ENCODE peak calls at places on chromosomes 6 and 20, in nine cellular contexts. One of them, this sample, is unnamed.

GRCh38 chr6:161482517-161482903 is 208.6 kb upstream of the AGPAT4 start:
- DNase-seq in lower lobe of right lung: no peak
- DNase-seq in fibroblast of mammary gland: peak; percentile 34
- DNase-seq in HL-60: no peak
- DNase-seq in tibial artery: no peak
- DNase-seq in right lobe of liver: no peak
- DNase-seq in spleen: no peak
- DNase-seq in PC-3: no peak
- DNase-seq in stomach: no peak
- DNase-seq in this sample: no peak

GRCh38 chr6:146311079-146311478 is 232.6 kb upstream of the RAB32 start:
- DNase-seq in right lobe of liver: no peak
- DNase-seq in spleen: no peak
- DNase-seq in PC-3: no peak
- DNase-seq in HL-60: no peak
- DNase-seq in lower lobe of right lung: no peak
- DNase-seq in tibial artery: no peak
- DNase-seq in stomach: no peak
- DNase-seq in fibroblast of mammary gland: no peak
- DNase-seq in this sample: no peak

GRCh38 chr6:88910922-88911778 is 52.3 kb downstream of the RNGTT start:
- DNase-seq in tibial artery: no peak
- DNase-seq in lower lobe of right lung: no peak
- DNase-seq in HL-60: no peak
- DNase-seq in spleen: no peak
- DNase-seq in right lobe of liver: no peak
- DNase-seq in PC-3: no peak
- DNase-seq in stomach: no peak
- DNase-seq in fibroblast of mammary gland: no peak
- DNase-seq in this sample: no peak

GRCh38 chr6:32947552-32948465 is 5.1 kb downstream of the HLA-DMA start:
- DNase-seq in spleen: no peak
- DNase-seq in stomach: no peak
- DNase-seq in fibroblast of mammary gland: peak; percentile 40
- DNase-seq in tibial artery: no peak
- DNase-seq in right lobe of liver: no peak
- DNase-seq in HL-60: peak; percentile 72
- DNase-seq in lower lobe of right lung: no peak
- DNase-seq in PC-3: peak; percentile 75
- DNase-seq in this sample: no peak

GRCh38 chr6:31131595-31131994 is 7.3 kb downstream of the PSORS1C2 start:
- DNase-seq in lower lobe of right lung: no peak
- DNase-seq in PC-3: no peak
- DNase-seq in stomach: no peak
- DNase-seq in HL-60: no peak
- DNase-seq in fibroblast of mammary gland: no peak
- DNase-seq in spleen: no peak
- DNase-seq in tibial artery: no peak
- DNase-seq in right lobe of liver: no peak
- DNase-seq in this sample: no peak

GRCh38 chr20:48455606-48456360 is 372.0 kb downstream of the PREX1 start:
- DNase-seq in PC-3: no peak
- DNase-seq in tibial artery: peak; percentile 35
- DNase-seq in lower lobe of right lung: no peak
- DNase-seq in HL-60: no peak
- DNase-seq in fibroblast of mammary gland: no peak
- DNase-seq in spleen: no peak
- DNase-seq in right lobe of liver: no peak
- DNase-seq in stomach: no peak
- DNase-seq in this sample: no peak

GRCh38 chr20:30610751-30611150 is 646.7 kb upstream of the DEFB115 start:
- DNase-seq in tibial artery: no peak
- DNase-seq in stomach: no peak
- DNase-seq in HL-60: no peak
- DNase-seq in spleen: no peak
- DNase-seq in right lobe of liver: no peak
- DNase-seq in PC-3: no peak
- DNase-seq in fibroblast of mammary gland: no peak
- DNase-seq in lower lobe of right lung: no peak
- DNase-seq in this sample: no peak

GRCh38 chr6:102759415-102759814 is 1365.9 kb downstream of the GRIK2 start:
- DNase-seq in lower lobe of right lung: no peak
- DNase-seq in HL-60: no peak
- DNase-seq in right lobe of liver: no peak
- DNase-seq in stomach: no peak
- DNase-seq in fibroblast of mammary gland: no peak
- DNase-seq in spleen: no peak
- DNase-seq in tibial artery: no peak
- DNase-seq in PC-3: no peak
- DNase-seq in this sample: no peak

GRCh38 chr6:71967436-71967835 is 81.1 kb downstream of the RIMS1 start:
- DNase-seq in stomach: no peak
- DNase-seq in lower lobe of right lung: no peak
- DNase-seq in fibroblast of mammary gland: peak; percentile 6
- DNase-seq in PC-3: no peak
- DNase-seq in HL-60: no peak
- DNase-seq in spleen: no peak
- DNase-seq in right lobe of liver: no peak
- DNase-seq in tibial artery: no peak
- DNase-seq in this sample: no peak

GRCh38 chr6:10404799-10405524 is 9.9 kb downstream of the TFAP2A start:
- DNase-seq in right lobe of liver: peak; percentile 18
- DNase-seq in tibial artery: no peak
- DNase-seq in fibroblast of mammary gland: no peak
- DNase-seq in lower lobe of right lung: no peak
- DNase-seq in spleen: no peak
- DNase-seq in HL-60: no peak
- DNase-seq in stomach: no peak
- DNase-seq in PC-3: peak; percentile 12
- DNase-seq in this sample: no peak

GRCh38 chr6:90179190-90180169 is 117.2 kb downstream of the BACH2 start:
- DNase-seq in fibroblast of mammary gland: peak; percentile 32
- DNase-seq in lower lobe of right lung: no peak
- DNase-seq in tibial artery: no peak
- DNase-seq in right lobe of liver: no peak
- DNase-seq in spleen: no peak
- DNase-seq in HL-60: no peak
- DNase-seq in stomach: no peak
- DNase-seq in PC-3: peak; percentile 35
- DNase-seq in this sample: no peak

GRCh38 chr6:152355166-152355565 is 282.0 kb downstream of the SYNE1 start:
- DNase-seq in PC-3: no peak
- DNase-seq in tibial artery: no peak
- DNase-seq in stomach: no peak
- DNase-seq in lower lobe of right lung: no peak
- DNase-seq in fibroblast of mammary gland: no peak
- DNase-seq in right lobe of liver: no peak
- DNase-seq in HL-60: no peak
- DNase-seq in spleen: no peak
- DNase-seq in this sample: no peak

GRCh38 chr20:47392721-47393073 is 36.2 kb upstream of the ZMYND8 start:
- DNase-seq in HL-60: no peak
- DNase-seq in lower lobe of right lung: no peak
- DNase-seq in tibial artery: no peak
- DNase-seq in right lobe of liver: no peak
- DNase-seq in spleen: no peak
- DNase-seq in stomach: no peak
- DNase-seq in fibroblast of mammary gland: peak; percentile 82
- DNase-seq in PC-3: peak; percentile 91
- DNase-seq in this sample: no peak

GRCh38 chr6:93242049-93242448 is 177.3 kb downstream of the EPHA7 start:
- DNase-seq in lower lobe of right lung: no peak
- DNase-seq in PC-3: no peak
- DNase-seq in spleen: no peak
- DNase-seq in fibroblast of mammary gland: no peak
- DNase-seq in right lobe of liver: no peak
- DNase-seq in stomach: no peak
- DNase-seq in tibial artery: no peak
- DNase-seq in HL-60: no peak
- DNase-seq in this sample: no peak

GRCh38 chr6:296151-297122 is 4.2 kb downstream of the DUSP22 start:
- DNase-seq in PC-3: no peak
- DNase-seq in lower lobe of right lung: no peak
- DNase-seq in tibial artery: no peak
- DNase-seq in right lobe of liver: no peak
- DNase-seq in fibroblast of mammary gland: no peak
- DNase-seq in spleen: peak; percentile 86
- DNase-seq in stomach: no peak
- DNase-seq in HL-60: peak; percentile 48
- DNase-seq in this sample: no peak

DNA sequence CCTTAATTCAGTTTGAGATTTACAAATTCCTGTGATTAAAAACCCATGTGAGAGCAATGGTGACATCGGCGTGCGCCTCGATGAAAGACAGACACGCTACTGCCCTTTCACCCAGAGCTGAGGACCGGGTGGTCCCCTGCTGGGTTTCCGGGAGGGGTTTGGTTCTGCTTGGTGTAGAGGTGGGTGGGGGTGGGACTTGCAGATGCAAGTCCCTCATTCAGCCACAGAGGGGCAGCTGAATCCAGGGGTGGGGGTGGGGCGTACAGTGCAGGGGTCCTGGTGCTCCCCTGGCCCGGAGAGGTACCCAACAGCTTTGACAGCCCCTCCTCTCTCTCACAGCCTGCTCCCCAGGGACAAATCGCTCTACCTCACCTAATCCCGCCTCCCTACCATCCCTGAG is 118.7 kb downstream of the JPH2 start:
- DNase-seq in spleen: no peak
- DNase-seq in fibroblast of mammary gland: no peak
- DNase-seq in HL-60: no peak
- DNase-seq in PC-3: no peak
- DNase-seq in lower lobe of right lung: no peak
- DNase-seq in right lobe of liver: no peak
- DNase-seq in stomach: no peak
- DNase-seq in tibial artery: peak; percentile 49
- DNase-seq in this sample: peak; percentile 18
- H3K4me3 ChIP-seq in spleen: no peak overlapping the region
- H3K4me3 ChIP-seq in fibroblast of mammary gland: no peak overlapping the region
- H3K4me3 ChIP-seq in HL-60: peak overlapping the region; percentile 20
- H3K4me3 ChIP-seq in PC-3: no peak overlapping the region
- H3K4me3 ChIP-seq in lower lobe of right lung: no peak overlapping the region
- H3K4me3 ChIP-seq in right lobe of liver: no peak overlapping the region
- H3K4me3 ChIP-seq in stomach: no peak overlapping the region
- H3K4me3 ChIP-seq in tibial artery: no peak overlapping the region
- H3K4me3 ChIP-seq in this sample: no peak overlapping the region

DNA sequence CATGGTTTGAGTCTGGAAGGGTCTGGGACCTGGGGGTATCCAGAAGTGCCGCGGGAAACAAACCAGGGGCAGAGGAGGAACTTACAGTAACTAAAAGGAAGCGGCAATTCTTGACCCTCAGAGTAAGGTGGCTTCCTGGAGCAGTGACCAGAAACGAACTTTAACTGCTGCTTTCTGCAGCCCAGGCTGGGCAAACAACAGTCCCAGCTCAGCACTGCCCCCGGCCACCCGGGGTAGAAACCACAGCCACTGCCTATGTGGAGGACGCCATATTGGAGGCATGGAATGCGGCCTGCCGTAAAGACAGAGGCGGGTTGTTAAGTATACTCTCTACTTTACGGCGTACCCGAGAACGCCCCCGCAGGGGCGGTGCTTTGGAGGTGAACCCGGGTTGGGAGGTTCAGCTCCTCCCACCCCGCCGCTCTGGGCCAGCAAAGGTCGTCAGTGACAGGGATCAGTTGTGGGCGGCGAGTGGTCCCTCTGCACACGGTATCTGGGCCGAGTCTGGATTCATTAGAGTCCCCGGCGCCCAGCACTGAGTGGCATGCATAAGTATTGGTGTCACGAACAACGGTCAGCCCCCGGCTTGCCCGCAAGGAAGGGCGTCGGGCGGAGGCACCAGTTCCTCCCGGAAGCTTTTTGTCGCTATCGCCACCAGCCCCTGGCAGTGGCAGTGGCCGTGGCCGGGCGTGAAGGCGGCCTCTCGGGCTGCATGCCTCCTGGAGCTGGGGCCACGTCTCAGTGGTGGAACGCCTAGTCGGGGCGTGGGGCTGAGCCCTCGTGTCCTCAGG is at the start of gene PDSS2:
- DNase-seq in spleen: peak; percentile 100
- DNase-seq in right lobe of liver: peak; percentile 99
- DNase-seq in PC-3: peak; percentile 94
- DNase-seq in fibroblast of mammary gland: peak; percentile 96
- DNase-seq in HL-60: peak; percentile 99
- DNase-seq in stomach: peak; percentile 98
- DNase-seq in tibial artery: peak; percentile 99
- DNase-seq in lower lobe of right lung: peak; percentile 100
- DNase-seq in this sample: peak; percentile 99
- TF ChIP-seq CTCF in spleen: peak; percentile 30
- TF ChIP-seq CTCF in right lobe of liver: peak; percentile 45
- TF ChIP-seq CTCF in PC-3: peak; percentile 49
- TF ChIP-seq CTCF in fibroblast of mammary gland: peak; percentile 53
- TF ChIP-seq CTCF in HL-60: peak; percentile 36
- TF ChIP-seq CTCF in stomach: peak; percentile 14
- TF ChIP-seq CTCF in tibial artery: peak; percentile 37
- TF ChIP-seq CTCF in lower lobe of right lung: peak; percentile 62
- TF ChIP-seq CTCF in this sample: no peak

GRCh38 chr6:148269386-148269785 is 73.3 kb upstream of the SASH1 start:
- DNase-seq in fibroblast of mammary gland: no peak
- DNase-seq in tibial artery: no peak
- DNase-seq in spleen: no peak
- DNase-seq in lower lobe of right lung: no peak
- DNase-seq in PC-3: peak; percentile 14
- DNase-seq in HL-60: no peak
- DNase-seq in stomach: no peak
- DNase-seq in right lobe of liver: no peak
- DNase-seq in this sample: no peak

GRCh38 chr6:148273962-148274752 is 68.5 kb upstream of the SASH1 start:
- DNase-seq in HL-60: no peak
- DNase-seq in fibroblast of mammary gland: peak; percentile 41
- DNase-seq in PC-3: no peak
- DNase-seq in lower lobe of right lung: no peak
- DNase-seq in tibial artery: no peak
- DNase-seq in spleen: no peak
- DNase-seq in right lobe of liver: no peak
- DNase-seq in stomach: no peak
- DNase-seq in this sample: no peak

GRCh38 chr6:148274809-148275208 is 67.8 kb upstream of the SASH1 start:
- DNase-seq in right lobe of liver: no peak
- DNase-seq in PC-3: no peak
- DNase-seq in spleen: no peak
- DNase-seq in tibial artery: no peak
- DNase-seq in HL-60: no peak
- DNase-seq in fibroblast of mammary gland: no peak
- DNase-seq in lower lobe of right lung: no peak
- DNase-seq in stomach: no peak
- DNase-seq in this sample: no peak

GRCh38 chr6:148272597-148272996 is 70.0 kb upstream of the SASH1 start:
- DNase-seq in stomach: no peak
- DNase-seq in tibial artery: no peak
- DNase-seq in spleen: no peak
- DNase-seq in lower lobe of right lung: no peak
- DNase-seq in fibroblast of mammary gland: peak; percentile 34
- DNase-seq in PC-3: no peak
- DNase-seq in HL-60: no peak
- DNase-seq in right lobe of liver: no peak
- DNase-seq in this sample: no peak

GRCh38 chr6:148272084-148272483 is 70.6 kb upstream of the SASH1 start:
- DNase-seq in HL-60: no peak
- DNase-seq in tibial artery: no peak
- DNase-seq in PC-3: peak; percentile 12
- DNase-seq in spleen: no peak
- DNase-seq in lower lobe of right lung: no peak
- DNase-seq in right lobe of liver: no peak
- DNase-seq in fibroblast of mammary gland: peak; percentile 98
- DNase-seq in stomach: no peak
- DNase-seq in this sample: no peak
- H3K4me3 ChIP-seq in HL-60: no peak overlapping the region
- H3K4me3 ChIP-seq in tibial artery: peak overlapping the region; percentile 22
- H3K4me3 ChIP-seq in PC-3: no peak overlapping the region
- H3K4me3 ChIP-seq in spleen: no peak overlapping the region
- H3K4me3 ChIP-seq in lower lobe of right lung: no peak overlapping the region
- H3K4me3 ChIP-seq in right lobe of liver: no peak overlapping the region
- H3K4me3 ChIP-seq in fibroblast of mammary gland: peak overlapping the region; percentile 75
- H3K4me3 ChIP-seq in stomach: no peak overlapping the region
- H3K4me3 ChIP-seq in this sample: no peak overlapping the region

GRCh38 chr20:18190466-18191233 is 53.0 kb downstream of the KAT14 start:
- DNase-seq in right lobe of liver: no peak
- DNase-seq in tibial artery: no peak
- DNase-seq in HL-60: no peak
- DNase-seq in stomach: no peak
- DNase-seq in lower lobe of right lung: no peak
- DNase-seq in spleen: no peak
- DNase-seq in fibroblast of mammary gland: no peak
- DNase-seq in PC-3: no peak
- DNase-seq in this sample: no peak
- TF ChIP-seq CTCF in right lobe of liver: no peak
- TF ChIP-seq CTCF in tibial artery: no peak
- TF ChIP-seq CTCF in HL-60: no peak
- TF ChIP-seq CTCF in stomach: no peak
- TF ChIP-seq CTCF in lower lobe of right lung: no peak
- TF ChIP-seq CTCF in spleen: no peak
- TF ChIP-seq CTCF in fibroblast of mammary gland: no peak
- TF ChIP-seq CTCF in PC-3: no peak
- TF ChIP-seq CTCF in this sample: no peak